ENCODE peak calls at places on chromosomes 13 and 19, in six cellular contexts. Z, O, T, W, N and Y are unnamed samples.
A peak's percentile ranks its signal among the peaks of the same experiment; 100 is the strongest.

GRCh38 chr13:98648676-98649075 is 71.8 kb upstream of the STK24 start:
- DNase-seq in Z (no peak), O (no peak), T (no peak), W (no peak), N (no peak), Y (no peak)

GRCh38 chr19:3459322-3459881 is 20.9 kb downstream of the SMIM24 start:
- DNase-seq in Z (no peak), O (peak; percentile 87), T (peak; percentile 79), W (peak; percentile 62), N (peak; percentile 93), Y (peak; percentile 95)

GRCh38 chr19:33546656-33547055 is 25.1 kb upstream of the PEPD start:
- DNase-seq in Z (no peak), O (no peak), T (no peak), W (no peak), N (no peak), Y (no peak)

GRCh38 chr13:66992183-66992582 is 238.0 kb downstream of the PCDH9 start:
- DNase-seq in Z (no peak), O (no peak), T (no peak), W (no peak), N (peak; percentile 75), Y (no peak)

GRCh38 chr19:19460761-19461265 is 54.5 kb downstream of the TSSK6 start:
- DNase-seq in Z (no peak), O (peak; percentile 56), T (peak; percentile 81), W (peak; percentile 40), N (no peak), Y (peak; percentile 39)

GRCh38 chr19:35389192-35389861 is 18.5 kb downstream of the GPR42 start:
- DNase-seq in Z (no peak), O (no peak), T (no peak), W (peak; percentile 36), N (no peak), Y (no peak)

GRCh38 chr13:96629331-96629730 is 364.9 kb downstream of the OXGR1 start:
- DNase-seq in Z (no peak), O (no peak), T (no peak), W (no peak), N (no peak), Y (no peak)

GRCh38 chr13:106277483-106278154 is 257.8 kb downstream of the EFNB2 start:
- DNase-seq in Z (no peak), O (no peak), T (no peak), W (no peak), N (no peak), Y (no peak)

GRCh38 chr19:5470264-5470671 is 15.1 kb downstream of the ZNRF4 start:
- DNase-seq in Z (no peak), O (no peak), T (no peak), W (peak; percentile 26), N (peak; percentile 61), Y (no peak)

GRCh38 chr19:33267706-33268105 is 34.6 kb downstream of the CEBPA start:
- DNase-seq in Z (no peak), O (no peak), T (no peak), W (no peak), N (no peak), Y (no peak)

GRCh38 chr13:46852168-46852567 is 44.7 kb downstream of the HTR2A start:
- DNase-seq in Z (no peak), O (no peak), T (peak; percentile 8), W (no peak), N (no peak), Y (no peak)

GRCh38 chr13:85974604-85975366 is 175.6 kb upstream of the SLITRK6 start:
- DNase-seq in Z (no peak), O (no peak), T (no peak), W (no peak), N (no peak), Y (no peak)

GRCh38 chr19:53906211-53907192 is 2.6 kb upstream of the CACNG7 start:
- DNase-seq in Z (no peak), O (peak; percentile 24), T (peak; percentile 86), W (peak; percentile 44), N (no peak), Y (no peak)

GRCh38 chr13:21435710-21436151 is 23.4 kb downstream of the ZDHHC20 start:
- DNase-seq in Z (peak; percentile 87), O (peak; percentile 56), T (no peak), W (peak; percentile 68), N (peak; percentile 58), Y (no peak)

GRCh38 chr13:102870677-102871415 is 25.0 kb downstream of the ERCC5 start:
- DNase-seq in Z (peak; percentile 19), O (peak; percentile 57), T (peak; percentile 42), W (peak; percentile 56), N (peak; percentile 32), Y (peak; percentile 28)

GRCh38 chr19:2282062-2282861 is at the start of gene PEAK3:
- DNase-seq in Z (no peak), O (peak; percentile 65), T (peak; percentile 92), W (peak; percentile 67), N (no peak), Y (no peak)

GRCh38 chr19:29702958-29703320 is 12.1 kb downstream of the C19orf12 start:
- DNase-seq in Z (no peak), O (no peak), T (no peak), W (no peak), N (no peak), Y (no peak)

GRCh38 chr13:36998624-36999041 is 507 bp downstream of the ALG5 start:
- DNase-seq in Z (no peak), O (no peak), T (peak; percentile 87), W (no peak), N (no peak), Y (peak; percentile 15)

GRCh38 chr13:96492758-96493157 is 402.9 kb downstream of the HS6ST3 start:
- DNase-seq in Z (no peak), O (no peak), T (no peak), W (no peak), N (no peak), Y (no peak)

GRCh38 chr19:55117063-55117635 is 288 bp downstream of the PPP1R12C start:
- DNase-seq in Z (no peak), O (no peak), T (no peak), W (no peak), N (no peak), Y (peak; percentile 72)

GRCh38 chr13:66563076-66563475 is 667.1 kb downstream of the PCDH9 start:
- DNase-seq in Z (no peak), O (no peak), T (no peak), W (no peak), N (peak; percentile 29), Y (no peak)

GRCh38 chr13:23558675-23559536 is 11.3 kb upstream of the TNFRSF19 start:
- DNase-seq in Z (peak; percentile 10), O (peak; percentile 50), T (no peak), W (peak; percentile 38), N (peak; percentile 80), Y (peak; percentile 55)

GRCh38 chr19:16572332-16573211 is at the start of gene SLC35E1:
- DNase-seq in Z (peak; percentile 96), O (peak; percentile 90), T (peak; percentile 99), W (peak; percentile 97), N (peak; percentile 95), Y (peak; percentile 93)
- TF ChIP-seq POLR2A in Z (peak; percentile 83), O (peak; percentile 85), T (no peak), W (no peak), N (peak; percentile 69), Y (peak; percentile 85)

GRCh38 chr19:39173502-39173991 is 23.2 kb upstream of the NCCRP1 start:
- DNase-seq in Z (no peak), O (no peak), T (peak; percentile 78), W (no peak), N (no peak), Y (no peak)

GRCh38 chr19:39177110-39177699 is 19.6 kb upstream of the NCCRP1 start:
- DNase-seq in Z (no peak), O (no peak), T (no peak), W (no peak), N (no peak), Y (no peak)

GRCh38 chr19:39174558-39175544 is 21.9 kb upstream of the NCCRP1 start:
- DNase-seq in Z (no peak), O (no peak), T (peak; percentile 66), W (no peak), N (no peak), Y (no peak)

GRCh38 chr19:39174142-39174541 is 22.6 kb upstream of the NCCRP1 start:
- DNase-seq in Z (no peak), O (no peak), T (no peak), W (no peak), N (no peak), Y (no peak)

GRCh38 chr19:39175564-39175963 is 21.2 kb upstream of the NCCRP1 start:
- DNase-seq in Z (no peak), O (no peak), T (no peak), W (no peak), N (no peak), Y (no peak)
- H3K27ac ChIP-seq in Z (no peak overlapping the region), O (no peak overlapping the region), T (no peak overlapping the region), W (no peak overlapping the region), N (no peak overlapping the region), Y (no peak overlapping the region)

GRCh38 chr19:58538257-58539168 is 5.4 kb upstream of the TRIM28 start:
- DNase-seq in Z (no peak), O (no peak), T (peak; percentile 87), W (peak; percentile 47), N (no peak), Y (no peak)
- TF ChIP-seq POLR2A in Z (no peak), O (no peak), T (no peak), W (no peak), N (no peak), Y (no peak)

GRCh38 chr13:52161193-52161646 is 1.8 kb upstream of the NEK3 start:
- DNase-seq in Z (no peak), O (no peak), T (no peak), W (no peak), N (no peak), Y (no peak)
- H3K27ac ChIP-seq in Z (no peak overlapping the region), O (peak overlapping the region; percentile 15), T (peak overlapping the region; percentile 96), W (no peak overlapping the region), N (no peak overlapping the region), Y (no peak overlapping the region)

GRCh38 chr13:75636339-75637095 is 387 bp downstream of the LMO7 start:
- DNase-seq in Z (no peak), O (peak; percentile 6), T (peak; percentile 85), W (no peak), N (no peak), Y (peak; percentile 19)
- TF ChIP-seq POLR2A in Z (no peak), O (peak; percentile 37), T (no peak), W (no peak), N (no peak), Y (no peak)

DNA sequence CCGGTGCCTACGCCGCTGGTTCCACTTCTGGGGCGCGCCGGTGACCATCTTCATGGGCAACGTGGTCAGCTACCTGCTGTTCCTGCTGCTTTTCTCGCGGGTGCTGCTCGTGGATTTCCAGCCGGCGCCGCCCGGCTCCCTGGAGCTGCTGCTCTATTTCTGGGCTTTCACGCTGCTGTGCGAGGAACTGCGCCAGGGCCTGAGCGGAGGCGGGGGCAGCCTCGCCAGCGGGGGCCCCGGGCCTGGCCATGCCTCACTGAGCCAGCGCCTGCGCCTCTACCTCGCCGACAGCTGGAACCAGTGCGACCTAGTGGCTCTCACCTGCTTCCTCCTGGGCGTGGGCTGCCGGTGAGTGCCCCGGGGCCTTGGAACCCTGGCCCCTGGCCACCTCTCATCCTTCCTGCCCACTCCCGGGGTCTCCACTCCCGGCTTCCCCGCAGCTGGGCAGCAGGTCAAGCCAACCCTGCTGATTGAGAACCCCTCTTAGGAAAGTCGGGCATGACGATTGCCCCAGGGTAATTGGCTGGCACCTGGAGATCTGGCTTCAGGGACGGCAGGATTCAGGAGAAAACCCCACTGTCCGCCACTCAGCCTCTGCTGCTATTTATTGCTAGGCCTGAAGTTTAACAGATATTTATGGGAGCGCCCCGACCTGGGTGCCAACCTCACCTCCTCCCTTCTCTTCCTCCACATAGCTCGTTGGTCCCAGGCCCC is 39.1 kb downstream of the TRPM4 start:
- DNase-seq in Z (no peak), O (no peak), T (peak; percentile 81), W (no peak), N (no peak), Y (peak; percentile 41)
- H3K27ac ChIP-seq in Z (no peak overlapping the region), O (no peak overlapping the region), T (peak overlapping the region; percentile 40), W (no peak overlapping the region), N (no peak overlapping the region), Y (no peak overlapping the region)